ENCODE peak calls at places on chromosomes 3 and 15, in five cellular contexts. Q is HCT116, B is neural progenitor cell, P is GM23248, V is PC-3. H is an unnamed sample.

GRCh38 chr15:83200589-83200988 is 7.0 kb downstream of the HDGFL3 start:
- DNase-seq in Q (no peak), B (no peak), P (peak; percentile 22), V (no peak), H (no peak)

GRCh38 chr3:113167929-113168771 is 43.2 kb upstream of the BOC start:
- DNase-seq in Q (no peak), B (no peak), P (no peak), V (no peak), H (peak; percentile 45)

GRCh38 chr15:91940466-91941381 is 87.2 kb downstream of the SLCO3A1 start:
- DNase-seq in Q (no peak), B (no peak), P (no peak), V (no peak), H (no peak)

GRCh38 chr3:189496375-189497138 is 134.6 kb upstream of the TP63 start:
- DNase-seq in Q (no peak), B (no peak), P (no peak), V (no peak), H (no peak)

GRCh38 chr3:9760779-9761505 is 8.8 kb downstream of the CAMK1 start:
- DNase-seq in Q (no peak), B (no peak), P (no peak), V (no peak), H (no peak)

GRCh38 chr3:143084856-143085731 is 34.5 kb upstream of the CHST2 start:
- DNase-seq in Q (no peak), B (no peak), P (peak; percentile 80), V (peak; percentile 30), H (no peak)

GRCh38 chr15:39594056-39594763 is 13.3 kb downstream of the THBS1 start:
- DNase-seq in Q (no peak), B (no peak), P (peak; percentile 41), V (peak; percentile 7), H (no peak)

GRCh38 chr15:66802087-66803001 is 100.3 kb downstream of the SMAD6 start:
- DNase-seq in Q (no peak), B (no peak), P (peak; percentile 65), V (peak; percentile 25), H (peak; percentile 63)

GRCh38 chr15:69380100-69380725 is 33.9 kb upstream of the KIF23 start:
- DNase-seq in Q (no peak), B (peak; percentile 41), P (peak; percentile 46), V (peak; percentile 13), H (no peak)

GRCh38 chr3:156691920-156692319 is 17.5 kb downstream of the TIPARP start:
- DNase-seq in Q (no peak), B (no peak), P (peak; percentile 82), V (peak; percentile 67), H (no peak)

GRCh38 chr3:187183210-187183862 is 13.9 kb upstream of the RTP1 start:
- DNase-seq in Q (no peak), B (peak; percentile 23), P (peak; percentile 74), V (no peak), H (no peak)

GRCh38 chr3:172312006-172312405 is 136.2 kb downstream of the GHSR start:
- DNase-seq in Q (no peak), B (no peak), P (peak; percentile 49), V (no peak), H (no peak)

GRCh38 chr15:86538141-86538540 is 458.5 kb downstream of the AGBL1 start:
- DNase-seq in Q (no peak), B (no peak), P (no peak), V (no peak), H (no peak)

GRCh38 chr3:71784914-71785593 is at the start of gene PROK2:
- DNase-seq in Q (no peak), B (peak; percentile 76), P (peak; percentile 49), V (no peak), H (peak; percentile 33)

GRCh38 chr3:127747751-127748521 is 74.4 kb downstream of the MGLL start:
- DNase-seq in Q (no peak), B (no peak), P (peak; percentile 97), V (peak; percentile 92), H (peak; percentile 34)

GRCh38 chr3:147394168-147394941 is 12.0 kb downstream of the ZIC4 start:
- DNase-seq in Q (no peak), B (peak; percentile 64), P (peak; percentile 78), V (no peak), H (no peak)

GRCh38 chr3:23826382-23827061 is 20.8 kb downstream of the UBE2E1 start:
- DNase-seq in Q (no peak), B (no peak), P (no peak), V (no peak), H (no peak)

GRCh38 chr15:60255390-60255789 is 142.4 kb downstream of the ANXA2 start:
- DNase-seq in Q (peak; percentile 13), B (no peak), P (peak; percentile 6), V (peak; percentile 89), H (peak; percentile 69)

GRCh38 chr15:98865397-98866339 is 141.9 kb downstream of the PGPEP1L start:
- DNase-seq in Q (peak; percentile 38), B (no peak), P (no peak), V (peak; percentile 74), H (no peak)

GRCh38 chr3:37243811-37244748 is 69.7 kb upstream of the LRRFIP2 start:
- DNase-seq in Q (peak; percentile 44), B (peak; percentile 89), P (peak; percentile 93), V (peak; percentile 95), H (peak; percentile 88)

GRCh38 chr3:181730934-181731333 is 19.2 kb downstream of the SOX2 start:
- DNase-seq in Q (no peak), B (no peak), P (no peak), V (no peak), H (no peak)

GRCh38 chr15:101210466-101210865 is 41.4 kb downstream of the CHSY1 start:
- DNase-seq in Q (no peak), B (no peak), P (peak; percentile 35), V (no peak), H (no peak)

GRCh38 chr3:93988283-93988682 is 8.3 kb downstream of the ARL13B start:
- DNase-seq in Q (no peak), B (no peak), P (no peak), V (peak; percentile 13), H (no peak)

GRCh38 chr3:50624634-50625033 is 7.7 kb downstream of the MAPKAPK3 start:
- DNase-seq in Q (no peak), B (no peak), P (no peak), V (peak; percentile 80), H (no peak)

GRCh38 chr15:91953432-91953831 is 99.9 kb downstream of the SLCO3A1 start:
- DNase-seq in Q (no peak), B (no peak), P (no peak), V (no peak), H (no peak)

GRCh38 chr3:2783261-2783660 is 326.9 kb downstream of the IL5RA start:
- DNase-seq in Q (no peak), B (peak; percentile 76), P (no peak), V (no peak), H (no peak)

GRCh38 chr3:43723121-43723734 is 32.5 kb downstream of the ABHD5 start:
- DNase-seq in Q (no peak), B (no peak), P (peak; percentile 76), V (peak; percentile 49), H (no peak)

GRCh38 chr3:180048840-180049239 is 12.1 kb upstream of the PEX5L start:
- DNase-seq in Q (no peak), B (no peak), P (no peak), V (peak; percentile 47), H (peak; percentile 12)

GRCh38 chr3:115680802-115681345 is 57.6 kb downstream of the GAP43 start:
- DNase-seq in Q (no peak), B (no peak), P (no peak), V (peak; percentile 18), H (no peak)

GRCh38 chr3:124609402-124609801 is 120.8 kb upstream of the UMPS start:
- DNase-seq in Q (no peak), B (no peak), P (peak; percentile 48), V (no peak), H (peak; percentile 64)

GRCh38 chr3:156812521-156813335 is 13.4 kb upstream of the LEKR1 start:
- DNase-seq in Q (no peak), B (no peak), P (peak; percentile 68), V (peak; percentile 67), H (peak; percentile 67)

GRCh38 chr15:63499611-63500010 is 4.8 kb upstream of the USP3 start:
- DNase-seq in Q (no peak), B (no peak), P (peak; percentile 26), V (peak; percentile 23), H (no peak)
- H3K4me1 ChIP-seq in Q (peaks cover 22% of the 10 kb centered on the region), B (peaks cover 21% of the 10 kb centered on the region), P (peaks cover 16% of the 10 kb centered on the region), V (peaks cover 73% of the 10 kb centered on the region), H (peaks cover 39% of the 10 kb centered on the region)

GRCh38 chr15:57236561-57237281 is 139.6 kb upstream of the CGNL1 start:
- DNase-seq in Q (no peak), B (peak; percentile 34), P (no peak), V (no peak), H (no peak)
- TF ChIP-seq EZH2phosphoT487 in Q (no peak), B (no peak), P (no peak), V (no peak), H (no peak)

GRCh38 chr3:39809181-39809994 is at the start of gene MYRIP:
- DNase-seq in Q (no peak), B (peak; percentile 93), P (peak; percentile 41), V (peak; percentile 22), H (peak; percentile 86)

GRCh38 chr3:39810647-39811161 is 1.3 kb downstream of the MYRIP start:
- DNase-seq in Q (no peak), B (peak; percentile 15), P (no peak), V (no peak), H (peak; percentile 8)

GRCh38 chr3:39806820-39807219 is 2.6 kb upstream of the MYRIP start:
- DNase-seq in Q (no peak), B (no peak), P (no peak), V (no peak), H (no peak)

GRCh38 chr3:39809995-39810595 is 686 bp downstream of the MYRIP start:
- DNase-seq in Q (no peak), B (peak; percentile 37), P (peak; percentile 3), V (no peak), H (peak; percentile 8)

DNA sequence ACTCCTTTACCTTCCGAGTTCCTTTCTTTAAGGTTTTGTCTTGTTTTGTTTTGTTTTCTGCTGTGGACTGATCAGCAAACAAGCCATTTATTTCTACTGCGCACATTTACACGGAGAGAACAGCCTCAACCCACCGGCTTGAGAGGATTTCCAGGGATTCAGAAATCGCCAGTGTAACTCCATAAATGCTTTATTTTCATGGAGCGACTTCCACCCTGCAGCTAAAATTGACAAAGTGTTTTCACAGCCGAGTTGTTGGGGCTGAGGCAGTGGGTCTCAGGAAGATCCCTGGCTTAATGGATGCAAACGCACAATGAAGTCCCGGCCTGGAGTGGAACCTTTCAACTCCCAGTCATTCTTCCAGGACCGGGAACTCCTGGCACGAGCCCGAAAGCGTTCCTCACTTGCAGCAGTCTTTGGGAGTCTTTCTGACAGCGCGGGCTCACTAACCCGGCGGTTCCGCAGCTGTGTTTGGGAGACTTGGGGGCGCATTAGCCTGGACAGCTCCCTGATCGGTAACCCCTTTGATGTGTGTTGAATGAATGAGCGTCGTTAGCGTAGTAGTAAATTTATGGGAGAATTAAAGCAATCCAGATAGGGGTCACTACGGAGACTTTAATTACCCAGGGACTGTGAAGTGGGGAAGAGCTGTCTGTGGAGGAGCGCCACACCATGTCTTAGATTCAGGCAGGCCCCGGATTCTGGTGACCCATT is 785 bp upstream of the MYRIP start:
- DNase-seq in Q (no peak), B (peak; percentile 88), P (peak; percentile 32), V (no peak), H (peak; percentile 42)
- TF ChIP-seq EZH2 in Q (no peak), B (no peak), P (no peak), V (peak; percentile 67), H (peak; percentile 65)

DNA sequence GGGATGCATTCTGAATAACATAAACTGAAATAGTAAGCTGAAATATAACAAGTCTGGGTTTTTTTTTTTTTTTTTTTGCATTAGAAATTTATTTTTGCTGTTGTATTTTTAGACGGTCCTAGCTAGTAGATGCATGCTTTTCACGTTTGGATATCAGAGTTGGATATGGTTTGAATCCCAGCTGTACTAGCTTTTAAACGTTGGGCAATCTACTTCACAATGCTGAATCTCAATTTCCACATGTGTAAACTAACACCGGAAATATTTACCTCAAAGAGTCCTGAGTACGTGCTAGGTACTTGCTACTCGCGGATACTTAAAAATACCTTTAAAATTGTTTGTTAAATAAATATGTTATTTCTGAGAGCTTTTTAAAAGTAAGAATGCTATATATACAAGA is 139.8 kb downstream of the BBX start:
- DNase-seq in Q (no peak), B (no peak), P (peak; percentile 41), V (no peak), H (no peak)
- H3K4me1 ChIP-seq in Q (no peaks in the 10 kb centered on the region), B (peaks cover 18% of the 10 kb centered on the region), P (peaks cover 53% of the 10 kb centered on the region), V (peaks cover 17% of the 10 kb centered on the region), H (peaks cover 7% of the 10 kb centered on the region)